ENCODE peak calls at places on chromosomes 4 and X, in six cellular contexts. One of them, this sample, is unnamed.
A peak's percentile ranks its signal among the peaks of the same experiment; 100 is the strongest.

GRCh38 chrX:147776988-147777387 is 134.7 kb upstream of the FMR1 start:
- DNase-seq in H4: no peak
- DNase-seq in T-helper 9 cell: no peak
- DNase-seq in AG10803: no peak
- DNase-seq in GM19239: no peak
- DNase-seq in HTR-8/SVneo: no peak
- DNase-seq in this sample: no peak

GRCh38 chr4:42672359-42673083 is 15.6 kb upstream of the ATP8A1 start:
- DNase-seq in AG10803: no peak
- DNase-seq in GM19239: no peak
- DNase-seq in HTR-8/SVneo: no peak
- DNase-seq in T-helper 9 cell: no peak
- DNase-seq in H4: no peak
- DNase-seq in this sample: no peak

GRCh38 chrX:40526412-40526811 is 54.4 kb upstream of the ATP6AP2 start:
- DNase-seq in H4: no peak
- DNase-seq in AG10803: no peak
- DNase-seq in GM19239: no peak
- DNase-seq in HTR-8/SVneo: no peak
- DNase-seq in T-helper 9 cell: no peak
- DNase-seq in this sample: no peak

GRCh38 chrX:139776614-139777013 is 68.6 kb upstream of the MCF2 start:
- DNase-seq in T-helper 9 cell: no peak
- DNase-seq in H4: no peak
- DNase-seq in GM19239: no peak
- DNase-seq in HTR-8/SVneo: no peak
- DNase-seq in AG10803: no peak
- DNase-seq in this sample: no peak

GRCh38 chrX:39927380-39927779 is 170.4 kb downstream of the BCOR start:
- DNase-seq in T-helper 9 cell: no peak
- DNase-seq in HTR-8/SVneo: no peak
- DNase-seq in AG10803: no peak
- DNase-seq in GM19239: no peak
- DNase-seq in H4: no peak
- DNase-seq in this sample: no peak

GRCh38 chr4:36328130-36328529 is 46.7 kb downstream of the DTHD1 start:
- DNase-seq in AG10803: no peak
- DNase-seq in T-helper 9 cell: no peak
- DNase-seq in GM19239: no peak
- DNase-seq in HTR-8/SVneo: no peak
- DNase-seq in H4: no peak
- DNase-seq in this sample: no peak

GRCh38 chr4:2366252-2367192 is 51.9 kb downstream of the ZFYVE28 start:
- DNase-seq in AG10803: no peak
- DNase-seq in GM19239: no peak
- DNase-seq in H4: no peak
- DNase-seq in HTR-8/SVneo: no peak
- DNase-seq in T-helper 9 cell: no peak
- DNase-seq in this sample: no peak

GRCh38 chrX:131521824-131522223 is 22.1 kb upstream of the OR13H1 start:
- DNase-seq in HTR-8/SVneo: no peak
- DNase-seq in GM19239: no peak
- DNase-seq in H4: no peak
- DNase-seq in T-helper 9 cell: no peak
- DNase-seq in AG10803: no peak
- DNase-seq in this sample: no peak

GRCh38 chr4:182752158-182752910 is 164.9 kb downstream of the DCTD start:
- DNase-seq in GM19239: no peak
- DNase-seq in AG10803: peak; percentile 92
- DNase-seq in H4: peak; percentile 38
- DNase-seq in T-helper 9 cell: no peak
- DNase-seq in HTR-8/SVneo: peak; percentile 74
- DNase-seq in this sample: no peak

This sample was measured in SK-N-DZ.